ENCODE peak calls at places on chromosomes 13 and 19, in five cellular contexts. L is psoas muscle, H is WTC11, V is AG04450, N is prostate gland. W is an unnamed sample.

GRCh38 chr19:47540748-47541147 is 25.9 kb upstream of the NAPA start:
- DNase-seq in L (no peak), V (peak; percentile 11), N (no peak), H (peak; percentile 36), W (no peak)

GRCh38 chr19:57338798-57339378 is 12.2 kb upstream of the ZNF304 start:
- DNase-seq in N (no peak), H (no peak), L (no peak), V (no peak), W (no peak)

GRCh38 chr13:33633701-33634525 is 184.0 kb upstream of the RFC3 start:
- DNase-seq in L (no peak), V (no peak), H (no peak), N (no peak), W (no peak)

GRCh38 chr13:39510296-39510695 is 92.7 kb downstream of the LHFPL6 start:
- DNase-seq in N (no peak), H (no peak), L (no peak), V (no peak), W (no peak)

GRCh38 chr13:95100525-95101121 is 200.6 kb downstream of the ABCC4 start:
- DNase-seq in V (no peak), N (peak; percentile 53), H (no peak), L (no peak), W (no peak)

GRCh38 chr19:56405062-56405461 is 930 bp downstream of the ZNF583 start:
- DNase-seq in N (no peak), H (no peak), L (no peak), V (no peak), W (no peak)

GRCh38 chr19:5803441-5803751 is 1.5 kb upstream of the NRTN start:
- DNase-seq in V (no peak), N (no peak), L (no peak), H (no peak), W (no peak)

GRCh38 chr19:12665646-12666304 is 767 bp downstream of the MAN2B1 start:
- DNase-seq in H (no peak), L (no peak), V (no peak), N (no peak), W (no peak)

GRCh38 chr19:36528921-36529518 is 949 bp upstream of the ZNF260 start:
- DNase-seq in H (peak; percentile 24), V (no peak), L (no peak), N (no peak), W (no peak)

GRCh38 chr13:101346161-101346560 is 70.1 kb downstream of the NALCN start:
- DNase-seq in V (no peak), N (no peak), H (no peak), L (no peak), W (no peak)

GRCh38 chr13:75636339-75637095 is 387 bp downstream of the LMO7 start:
- DNase-seq in L (peak; percentile 25), N (no peak), V (no peak), H (peak; percentile 57), W (peak; percentile 6)

GRCh38 chr19:35166100-35167063 is 11.8 kb downstream of the FXYD5 start:
- DNase-seq in H (no peak), L (no peak), V (no peak), N (no peak), W (no peak)

GRCh38 chr19:32053366-32053765 is 292.0 kb upstream of the ZNF507 start:
- DNase-seq in N (no peak), V (no peak), L (no peak), H (no peak), W (no peak)

GRCh38 chr19:15238639-15239155 is 6.4 kb upstream of the EPHX3 start:
- DNase-seq in N (no peak), L (no peak), V (no peak), H (peak; percentile 29), W (no peak)

GRCh38 chr13:73177017-73177416 is 118.2 kb downstream of the KLF5 start:
- DNase-seq in L (no peak), N (no peak), V (no peak), H (no peak), W (no peak)

GRCh38 chr13:51585696-51586095 is 1.4 kb downstream of the WDFY2 start:
- DNase-seq in N (no peak), V (no peak), L (no peak), H (no peak), W (no peak)

GRCh38 chr13:73335226-73335625 is 276.4 kb downstream of the KLF5 start:
- DNase-seq in V (no peak), N (no peak), L (no peak), H (no peak), W (no peak)

GRCh38 chr19:38417544-38418506 is 8.2 kb downstream of the RASGRP4 start:
- DNase-seq in L (peak; percentile 59), V (no peak), N (no peak), H (peak; percentile 93), W (peak; percentile 11)

GRCh38 chr13:35733832-35734231 is 257.3 kb upstream of the MAB21L1 start:
- DNase-seq in V (no peak), H (no peak), N (no peak), L (no peak), W (no peak)

GRCh38 chr19:5717215-5717614 is 2.7 kb downstream of the LONP1 start:
- DNase-seq in N (no peak), V (no peak), H (no peak), L (no peak), W (no peak)

GRCh38 chr13:80862466-80862865 is 521.5 kb upstream of the SPRY2 start:
- DNase-seq in N (no peak), V (no peak), H (no peak), L (no peak), W (no peak)

GRCh38 chr13:83980322-83980721 is 98.0 kb upstream of the SLITRK1 start:
- DNase-seq in N (no peak), V (no peak), H (no peak), L (no peak), W (no peak)

GRCh38 chr13:89923731-89924130 is 1423.8 kb upstream of the MIR17HG start:
- DNase-seq in N (no peak), V (peak; percentile 8), H (no peak), L (no peak), W (no peak)

GRCh38 chr19:47049307-47049700 is 880 bp upstream of the TMEM160 start:
- DNase-seq in N (no peak), L (no peak), H (no peak), V (no peak), W (no peak)

GRCh38 chr13:40149611-40150283 is 494.3 kb downstream of the COG6 start:
- DNase-seq in V (peak; percentile 21), H (no peak), N (peak; percentile 19), L (no peak), W (peak; percentile 34)

GRCh38 chr19:28977826-28978225 is 235.1 kb downstream of the UQCRFS1 start:
- DNase-seq in H (peak; percentile 36), V (no peak), N (no peak), L (no peak), W (no peak)

DNA sequence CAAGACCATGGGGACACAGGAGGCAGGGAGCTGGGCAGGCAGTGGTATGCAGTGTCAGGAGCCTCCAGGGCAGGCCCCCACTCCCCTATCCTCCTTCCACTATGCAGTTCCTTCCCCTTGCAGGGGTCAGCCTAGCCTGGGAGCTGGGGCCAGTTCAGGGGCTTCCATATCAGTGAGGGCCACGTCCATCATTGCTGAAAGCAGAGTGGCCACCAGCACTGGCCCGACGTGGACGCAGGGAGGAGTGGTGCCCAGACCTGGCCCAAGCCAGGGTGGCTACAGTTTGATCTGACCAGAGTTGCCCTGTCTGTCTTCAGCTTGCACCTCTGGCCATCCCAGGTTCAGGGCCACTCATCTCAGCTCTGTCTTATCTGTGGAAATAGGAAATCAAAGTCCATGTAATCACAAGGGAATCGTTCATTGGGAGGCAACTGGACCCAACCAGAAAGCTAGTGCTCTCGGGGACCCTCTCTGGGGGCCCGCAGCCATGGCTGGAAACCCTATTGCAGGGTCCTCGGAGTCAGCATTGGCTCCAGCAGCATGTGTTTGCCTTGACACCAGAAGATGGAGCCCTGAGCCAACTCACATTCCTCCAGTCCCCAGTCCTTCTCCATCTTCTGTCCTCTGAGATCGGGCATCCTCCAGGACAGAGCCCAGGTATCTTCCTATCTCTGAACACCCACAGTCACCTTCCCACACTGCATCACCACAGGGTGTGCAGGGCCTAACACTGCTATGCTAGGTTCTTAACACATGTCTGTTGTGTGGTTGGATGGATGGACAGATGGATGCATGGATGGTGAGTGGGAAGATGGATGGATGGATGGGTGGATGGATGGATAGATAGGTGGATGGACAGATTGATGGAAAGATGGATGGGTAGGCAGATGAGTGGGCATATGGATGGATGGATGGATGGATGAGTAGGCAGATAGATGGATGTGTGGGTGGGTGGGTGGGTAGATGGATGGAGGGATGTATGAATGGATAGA is 75.7 kb upstream of the KCTD15 start:
- DNase-seq in L (no peak), H (no peak), V (no peak), N (no peak), W (no peak)
- TF ChIP-seq CTCF in L (no peak), H (no peak), V (peak; percentile 8), N (no peak), W (no peak)

GRCh38 chr19:11346104-11346940 is at the start of the genes CCDC159 and TMEM205:
- DNase-seq in N (peak; percentile 99), L (peak; percentile 98), H (peak; percentile 99), V (peak; percentile 97), W (peak; percentile 97)
- TF ChIP-seq CTCF in N (peak; percentile 14), L (no peak), H (no peak), V (peak; percentile 8), W (no peak)

GRCh38 chr19:54428323-54429175 is 13.3 kb downstream of the TTYH1 start:
- DNase-seq in L (no peak), N (no peak), H (no peak), V (no peak), W (no peak)

GRCh38 chr19:54431255-54431838 is 16.1 kb downstream of the TTYH1 start:
- DNase-seq in N (peak; percentile 89), H (no peak), L (no peak), V (no peak), W (no peak)

GRCh38 chr19:54430306-54431254 is 15.3 kb downstream of the TTYH1 start:
- DNase-seq in V (no peak), H (peak; percentile 81), N (peak; percentile 37), L (no peak), W (no peak)

GRCh38 chr19:54429176-54429495 is 13.9 kb downstream of the TTYH1 start:
- DNase-seq in N (no peak), H (no peak), V (no peak), L (no peak), W (no peak)

DNA sequence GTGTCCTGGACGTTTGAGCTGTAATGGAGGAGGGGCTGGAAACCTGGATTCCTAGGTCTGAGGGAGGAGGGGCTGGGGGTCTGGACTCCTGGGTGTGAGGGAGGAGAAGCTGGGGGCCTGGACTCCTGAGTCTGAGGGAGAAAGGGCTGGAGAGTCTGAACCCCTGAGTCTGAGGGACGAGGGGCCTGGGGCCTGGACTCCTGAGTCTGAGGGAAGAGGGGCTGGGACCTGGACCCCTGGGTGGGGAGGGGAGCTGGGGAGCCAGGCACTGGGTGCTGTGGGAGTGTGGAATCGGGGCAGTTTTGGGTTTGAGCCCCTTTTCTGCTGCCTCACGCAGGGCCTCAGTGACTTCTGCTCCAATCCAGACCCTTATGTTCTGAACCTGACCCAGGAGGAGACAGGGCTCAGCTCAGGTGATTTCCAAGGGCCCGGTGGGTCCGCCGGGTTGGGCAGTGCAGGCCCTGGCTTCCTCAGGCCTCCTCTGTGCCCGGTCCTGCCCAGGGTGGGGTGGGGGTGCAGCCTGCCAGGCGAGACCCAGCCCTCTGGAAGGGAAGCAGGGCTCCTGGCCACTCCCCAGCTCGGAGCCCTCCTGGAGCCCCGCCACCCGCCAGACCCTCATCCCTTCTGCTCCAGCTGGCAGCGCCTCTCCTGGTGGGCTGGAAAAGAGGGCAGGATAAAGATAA is 14.4 kb downstream of the TTYH1 start:
- DNase-seq in N (no peak), H (no peak), L (no peak), V (no peak), W (no peak)
- TF ChIP-seq CTCF in N (no peak), H (no peak), L (no peak), V (no peak), W (no peak)

GRCh38 chr19:49940482-49940791 is 11.1 kb upstream of the NUP62 start:
- DNase-seq in V (no peak), N (no peak), L (no peak), H (no peak), W (no peak)
- TF ChIP-seq CTCF in V (no peak), N (no peak), L (no peak), H (no peak), W (no peak)

GRCh38 chr13:27124571-27124970 is 47.0 kb downstream of the USP12 start:
- DNase-seq in L (no peak), V (no peak), N (no peak), H (no peak), W (no peak)
- TF ChIP-seq CTCF in L (no peak), V (no peak), N (no peak), H (no peak), W (no peak)